ENCODE peak calls at places on chromosomes 1 and 21, in four cellular contexts. Y, E, M and J are unnamed samples.

GRCh38 chr1:14980801-14981200 is 172.7 kb upstream of the TMEM51 start:
- DNase-seq in E (no peak), Y (no peak), M (no peak), J (no peak)

GRCh38 chr1:55670331-55671082 is 455.3 kb upstream of the USP24 start:
- DNase-seq in M (no peak), E (no peak), Y (no peak), J (no peak)

GRCh38 chr1:168082008-168082876 is 54.5 kb downstream of the GPR161 start:
- DNase-seq in Y (peak; percentile 36), E (peak; percentile 64), M (peak; percentile 76), J (peak; percentile 77)

GRCh38 chr1:213989740-213990472 is 2.1 kb downstream of the PROX1 start:
- DNase-seq in E (no peak), Y (no peak), M (no peak), J (no peak)

GRCh38 chr1:94068831-94069648 is 51.9 kb downstream of the ABCA4 start:
- DNase-seq in Y (no peak), M (no peak), E (no peak), J (no peak)

GRCh38 chr1:101302831-101303511 is 66.2 kb downstream of the S1PR1 start:
- DNase-seq in E (no peak), M (no peak), Y (no peak), J (no peak)

GRCh38 chr21:26884436-26884835 is 39.2 kb upstream of the ADAMTS1 start:
- DNase-seq in Y (no peak), M (no peak), E (no peak), J (no peak)

GRCh38 chr1:167628754-167629515 is 1.1 kb upstream of the RCSD1 start:
- DNase-seq in Y (no peak), M (no peak), E (no peak), J (no peak)

GRCh38 chr1:117616356-117616755 is 10.5 kb downstream of the TENT5C start:
- DNase-seq in M (no peak), E (no peak), Y (no peak), J (peak; percentile 86)

GRCh38 chr1:42941640-42942330 is 16.9 kb downstream of the SLC2A1 start:
- DNase-seq in Y (no peak), E (peak; percentile 25), M (no peak), J (no peak)

GRCh38 chr1:38915352-38915948 is 26.2 kb downstream of the RHBDL2 start:
- DNase-seq in Y (no peak), M (no peak), E (no peak), J (no peak)

GRCh38 chr1:226337294-226337870 is 28.4 kb upstream of the LIN9 start:
- DNase-seq in M (no peak), E (no peak), Y (no peak), J (no peak)

GRCh38 chr1:4324621-4325020 is 329.8 kb upstream of the AJAP1 start:
- DNase-seq in E (no peak), M (no peak), Y (no peak), J (no peak)

GRCh38 chr1:223153177-223154119 is 10.4 kb upstream of the TLR5 start:
- DNase-seq in M (no peak), Y (no peak), E (no peak), J (no peak)

GRCh38 chr1:223234534-223234933 is 91.5 kb upstream of the TLR5 start:
- DNase-seq in E (no peak), M (no peak), Y (no peak), J (no peak)

GRCh38 chr1:60073605-60074278 is at the start of gene C1orf87:
- DNase-seq in Y (no peak), E (no peak), M (no peak), J (no peak)